ENCODE peak calls at places on chromosomes 11 and 22, in eight cellular contexts. I is OCI-LY7, V is A549, N is BE2C, U is fibroblast of lung, R is HCT116, M is hepatocyte, X is ascending aorta. K is an unnamed sample.
A peak's percentile ranks its signal among the peaks of the same experiment; 100 is the strongest.

GRCh38 chr22:44597616-44598015 is 99.6 kb upstream of the RTL6 start:
- DNase-seq in U (no peak), I (no peak), M (peak; percentile 66), X (no peak), N (peak; percentile 40), R (no peak), V (no peak), K (no peak)

GRCh38 chr22:22465782-22466181 is 42.8 kb downstream of the ZNF280B start:
- DNase-seq in R (no peak), N (no peak), V (no peak), M (no peak), I (no peak), U (no peak), X (no peak), K (no peak)

GRCh38 chr11:64556044-64556720 is 34.8 kb upstream of the SLC22A12 start:
- DNase-seq in I (no peak), M (no peak), R (no peak), V (no peak), X (no peak), U (no peak), N (no peak), K (no peak)

GRCh38 chr22:19289475-19290161 is 1.9 kb downstream of the CLTCL1 start:
- DNase-seq in V (no peak), M (peak; percentile 23), N (no peak), U (peak; percentile 95), I (no peak), X (no peak), R (no peak), K (no peak)

GRCh38 chr22:49296561-49296960 is 531.1 kb downstream of the BRD1 start:
- DNase-seq in I (no peak), R (no peak), U (no peak), V (no peak), M (no peak), X (no peak), N (no peak), K (no peak)

GRCh38 chr11:41044747-41045146 is 414.7 kb downstream of the LRRC4C start:
- DNase-seq in N (no peak), I (no peak), V (no peak), U (no peak), M (no peak), X (no peak), R (no peak), K (no peak)

GRCh38 chr11:33701302-33701701 is 676 bp upstream of the C11orf91 start:
- DNase-seq in X (no peak), M (no peak), U (peak; percentile 74), N (no peak), R (no peak), I (peak; percentile 10), V (no peak), K (no peak)

GRCh38 chr11:129733981-129734380 is 81.7 kb upstream of the TMEM45B start:
- DNase-seq in M (no peak), U (no peak), V (no peak), N (no peak), I (no peak), X (no peak), R (no peak), K (no peak)

GRCh38 chr11:122852071-122852831 is 14.0 kb downstream of the CRTAM start:
- DNase-seq in R (no peak), V (peak; percentile 9), U (peak; percentile 43), X (no peak), I (no peak), N (no peak), M (no peak), K (no peak)

DNA sequence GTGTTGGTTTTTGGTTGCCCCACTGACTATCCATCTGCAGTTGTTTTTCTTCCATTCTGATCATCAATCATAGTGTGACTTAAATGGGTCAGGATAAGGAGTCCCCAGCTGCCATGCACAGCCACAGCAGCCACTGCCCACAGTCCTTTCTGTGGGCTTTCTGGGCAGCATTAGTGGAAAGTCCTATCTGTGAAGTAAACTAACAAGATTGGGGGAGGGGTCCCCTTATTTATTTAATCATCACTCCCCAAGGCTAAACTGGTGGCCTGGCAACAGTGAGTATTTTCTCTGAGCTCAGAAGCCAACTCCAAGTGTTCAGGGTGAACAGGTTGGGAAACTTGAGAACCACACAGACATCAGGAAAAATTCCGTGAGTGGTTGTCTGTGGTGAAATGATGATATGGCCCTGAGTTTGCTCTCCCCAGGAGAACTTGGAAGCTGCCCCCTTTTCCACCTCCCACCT is 145.0 kb downstream of the CCDC34 start:
- DNase-seq in U (peak; percentile 100), N (no peak), X (no peak), R (no peak), V (no peak), M (no peak), I (no peak), K (no peak)
- H3K4me3 ChIP-seq in U (no peak overlapping the region), N (no peak overlapping the region), X (no peak overlapping the region), R (no peak overlapping the region), V (no peak overlapping the region), M (no peak overlapping the region), I (no peak overlapping the region), K (no peak overlapping the region)

DNA sequence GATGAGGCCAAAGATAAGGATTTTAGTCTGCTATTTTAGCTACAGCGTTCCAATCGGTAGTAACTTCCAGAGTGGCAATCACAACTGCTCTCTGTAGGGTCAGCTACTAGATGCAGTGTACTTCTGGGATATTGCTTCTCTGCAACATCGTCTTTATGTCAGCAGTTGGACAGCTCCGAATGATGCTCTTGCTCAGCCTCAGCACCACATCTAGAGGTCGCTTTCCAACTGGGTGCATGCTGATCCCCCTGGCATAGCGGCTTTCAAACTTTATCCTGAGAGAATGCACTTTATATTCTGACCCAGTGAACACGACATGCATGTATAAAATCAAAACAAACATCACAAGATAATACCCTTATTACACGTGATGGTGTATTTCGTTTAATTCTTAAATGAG is 219.6 kb downstream of the C11orf87 start:
- DNase-seq in I (no peak), N (no peak), M (peak; percentile 61), V (peak; percentile 13), R (no peak), U (peak; percentile 49), X (no peak), K (no peak)
- TF ChIP-seq CTCF in I (no peak), N (no peak), M (peak; percentile 22), V (peak; percentile 5), R (no peak), U (no peak), X (no peak), K (no peak)

GRCh38 chr11:57323503-57324153 is 1.1 kb downstream of the TNKS1BP1 start:
- DNase-seq in V (no peak), N (no peak), X (no peak), I (no peak), R (no peak), U (peak; percentile 30), M (peak; percentile 49), K (no peak)
- H3K4me1 ChIP-seq in V (peaks cover 47% of the 10 kb centered on the region), N (peaks cover 8% of the 10 kb centered on the region), X (peaks cover 9% of the 10 kb centered on the region), I (peaks cover 28% of the 10 kb centered on the region), R (peaks cover 53% of the 10 kb centered on the region), U (peaks cover 28% of the 10 kb centered on the region), M (peaks cover 39% of the 10 kb centered on the region), K (peaks cover 51% of the 10 kb centered on the region)

DNA sequence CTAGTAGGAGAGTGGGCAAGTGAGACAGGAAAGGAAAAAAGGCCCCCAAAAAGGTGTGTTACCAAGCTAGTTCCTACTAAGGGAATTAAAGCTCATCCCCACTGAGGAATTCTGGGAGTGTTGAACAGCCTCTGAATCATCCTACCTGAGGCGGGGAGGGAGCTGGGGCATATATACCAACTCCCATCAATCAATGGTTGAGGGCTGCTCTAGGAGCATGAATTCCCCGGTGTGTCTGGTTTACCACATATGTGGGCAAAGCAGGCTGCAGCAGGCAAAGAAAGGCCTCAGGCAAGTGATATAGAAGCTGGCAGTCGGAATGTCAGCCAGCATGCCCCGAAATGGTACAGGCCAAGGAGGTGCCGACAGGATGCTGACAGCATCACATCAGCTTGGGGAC is 23.6 kb upstream of the CDON start:
- DNase-seq in U (no peak), X (no peak), I (no peak), N (no peak), M (no peak), V (no peak), R (no peak), K (no peak)
- H3K4me3 ChIP-seq in U (no peak overlapping the region), X (no peak overlapping the region), I (no peak overlapping the region), N (no peak overlapping the region), M (no peak overlapping the region), V (no peak overlapping the region), R (no peak overlapping the region), K (no peak overlapping the region)

DNA sequence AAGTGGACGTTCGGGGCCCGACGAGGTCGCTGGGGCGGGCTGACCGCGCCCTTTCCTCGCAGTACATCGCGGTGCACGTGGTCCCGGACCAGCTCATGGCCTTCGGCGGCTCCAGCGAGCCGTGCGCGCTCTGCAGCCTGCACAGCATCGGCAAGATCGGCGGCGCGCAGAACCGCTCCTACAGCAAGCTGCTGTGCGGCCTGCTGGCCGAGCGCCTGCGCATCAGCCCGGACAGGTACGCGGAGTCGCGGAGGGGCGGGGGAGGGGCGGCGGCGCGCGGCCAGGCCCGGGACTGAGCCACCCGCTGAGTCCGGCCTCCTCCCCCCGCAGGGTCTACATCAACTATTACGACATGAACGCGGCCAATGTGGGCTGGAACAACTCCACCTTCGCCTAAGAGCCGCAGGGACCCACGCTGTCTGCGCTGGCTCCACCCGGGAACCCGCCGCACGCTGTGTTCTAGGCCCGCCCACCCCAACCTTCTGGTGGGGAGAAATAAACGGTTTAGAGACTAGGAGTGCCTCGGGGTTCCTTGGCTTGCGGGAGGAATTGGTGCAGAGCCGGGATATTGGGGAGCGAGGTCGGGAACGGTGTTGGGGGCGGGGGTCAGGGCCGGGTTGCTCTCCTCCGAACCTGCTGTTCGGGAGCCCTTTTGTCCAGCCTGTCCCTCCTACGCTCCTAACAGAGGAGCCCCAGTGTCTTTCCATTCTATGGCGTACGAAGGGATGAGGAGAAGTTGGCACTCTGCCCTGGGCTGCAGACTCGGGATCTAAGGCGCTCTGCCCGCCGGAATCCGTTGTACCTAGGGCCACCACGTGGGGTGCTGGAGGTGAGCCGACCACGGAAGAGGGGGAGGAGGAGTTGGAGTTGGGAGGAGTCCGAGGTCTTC is 771 bp downstream of the MIF start:
- DNase-seq in N (peak; percentile 85), V (peak; percentile 85), U (peak; percentile 75), X (peak; percentile 81), I (peak; percentile 88), M (peak; percentile 92), R (peak; percentile 76), K (peak; percentile 90)
- TF ChIP-seq CTCF in N (peak; percentile 53), V (no peak), U (peak; percentile 35), X (peak; percentile 3), I (peak; percentile 73), M (no peak), R (peak; percentile 47), K (peak; percentile 34)

GRCh38 chr11:2305140-2305861 is 3.5 kb downstream of the TSPAN32 start:
- DNase-seq in U (peak; percentile 50), N (peak; percentile 83), I (peak; percentile 84), M (peak; percentile 88), X (peak; percentile 91), V (peak; percentile 62), R (no peak), K (peak; percentile 84)
- H3K4me1 ChIP-seq in U (peaks cover 9% of the 10 kb centered on the region), N (peaks cover 4% of the 10 kb centered on the region), I (peaks cover 8% of the 10 kb centered on the region), M (peaks cover 57% of the 10 kb centered on the region), X (peaks cover 32% of the 10 kb centered on the region), V (no peaks in the 10 kb centered on the region), R (no peaks in the 10 kb centered on the region), K (peaks cover 37% of the 10 kb centered on the region)

GRCh38 chr11:1223346-1224108 is 661 bp downstream of the MUC5B start:
- DNase-seq in V (peak; percentile 29), M (no peak), U (no peak), N (peak; percentile 3), X (no peak), R (no peak), I (no peak), K (no peak)
- H3K4me3 ChIP-seq in V (peak overlapping the region; percentile 6), M (no peak overlapping the region), U (no peak overlapping the region), N (no peak overlapping the region), X (no peak overlapping the region), R (no peak overlapping the region), I (no peak overlapping the region), K (no peak overlapping the region)

K was measured in thyroid gland.